ENCODE peak calls at places on chromosomes 11 and 22, in nine cellular contexts. A is bronchial epithelial cell; T is RWPE1; Z is progenitor cell of endocrine pancreas; U is AG09309; M is lung; G is neural crest cell; I is ureter; L is stimulated activated CD4-positive, alpha-beta T cell treated with anti-CD3 and anti-CD28 coated beads, Interleukin-12 subunit alpha, Interleukin-12 subunit beta, amount 100 ng/mL, for 24 hours. P is an unnamed sample.

GRCh38 chr11:123460006-123460700 is 30.1 kb downstream of the GRAMD1B start:
- DNase-seq in A (no peak), T (no peak), Z (no peak), U (no peak), M (no peak), G (no peak), I (no peak), L (no peak), P (no peak)

GRCh38 chr11:43842021-43842420 is 38.6 kb upstream of the ALKBH3 start:
- DNase-seq in A (no peak), T (no peak), Z (no peak), U (no peak), M (no peak), G (no peak), I (no peak), L (no peak), P (no peak)

GRCh38 chr11:72683782-72684200 is 9.6 kb upstream of the PDE2A start:
- DNase-seq in A (peak), T (peak), Z (peak), U (no peak), M (peak), G (peak), I (peak), L (peak), P (peak)

GRCh38 chr11:70727899-70728620 is 329.7 kb downstream of the CTTN start:
- DNase-seq in A (peak), T (no peak), Z (no peak), U (no peak), M (no peak), G (no peak), I (no peak), L (no peak), P (no peak)

GRCh38 chr11:121035169-121035755 is 11.4 kb downstream of the TBCEL start:
- DNase-seq in A (no peak), T (no peak), Z (no peak), U (no peak), M (no peak), G (no peak), I (no peak), L (no peak), P (no peak)

GRCh38 chr22:46119729-46120419 is 30.5 kb upstream of the PPARA start:
- DNase-seq in A (no peak), T (no peak), Z (no peak), U (peak), M (no peak), G (no peak), I (no peak), L (no peak), P (no peak)

GRCh38 chr11:112255075-112255739 is 5.5 kb downstream of the PLET1 start:
- DNase-seq in A (peak), T (peak), Z (no peak), U (peak), M (no peak), G (no peak), I (no peak), L (no peak), P (no peak)

GRCh38 chr11:118238397-118238796 is 13.6 kb upstream of the JAML start:
- DNase-seq in A (peak), T (no peak), Z (no peak), U (no peak), M (no peak), G (no peak), I (no peak), L (no peak), P (no peak)

GRCh38 chr22:49765091-49765771 is 62.4 kb downstream of the BRD1 start:
- DNase-seq in A (no peak), T (no peak), Z (peak), U (no peak), M (no peak), G (no peak), I (peak), L (no peak), P (no peak)

GRCh38 chr11:76579047-76579751 is 91.3 kb downstream of the LRRC32 start:
- DNase-seq in A (no peak), T (no peak), Z (no peak), U (no peak), M (no peak), G (no peak), I (no peak), L (no peak), P (no peak)

GRCh38 chr22:38148252-38148651 is 33.4 kb downstream of the PLA2G6 start:
- DNase-seq in A (peak), T (peak), Z (no peak), U (peak), M (no peak), G (no peak), I (no peak), L (no peak), P (peak)

GRCh38 chr22:44710474-44711235 is 8.7 kb downstream of the PRR5 start:
- DNase-seq in A (no peak), T (no peak), Z (no peak), U (no peak), M (no peak), G (no peak), I (no peak), L (no peak), P (peak)

GRCh38 chr22:43467571-43467970 is 55.8 kb downstream of the MPPED1 start:
- DNase-seq in A (no peak), T (no peak), Z (no peak), U (no peak), M (no peak), G (no peak), I (no peak), L (no peak), P (no peak)

GRCh38 chr22:46681010-46681409 is 57.0 kb downstream of the CERK start:
- DNase-seq in A (no peak), T (no peak), Z (no peak), U (no peak), M (no peak), G (no peak), I (no peak), L (no peak), P (no peak)

GRCh38 chr11:14904745-14905103 is 12.7 kb upstream of the CYP2R1 start:
- DNase-seq in A (no peak), T (no peak), Z (no peak), U (no peak), M (peak), G (no peak), I (peak), L (peak), P (no peak)

GRCh38 chr22:45208993-45209838 is 31.5 kb downstream of the KIAA0930 start:
- DNase-seq in A (peak), T (peak), Z (no peak), U (no peak), M (no peak), G (peak), I (no peak), L (peak), P (no peak)

P was measured in LoVo.